ENCODE peak calls at places on chromosomes 13 and 19, in ten cellular contexts. One of them, this sample, is unnamed.
A peak's percentile ranks its signal among the peaks of the same experiment; 100 is the strongest.

GRCh38 chr19:14002571-14003278 is 3.4 kb downstream of the RFX1 start:
- DNase-seq in keratinocyte: no peak
- DNase-seq in heart right ventricle: no peak
- DNase-seq in PC-9: no peak
- DNase-seq in IMR-90: no peak
- DNase-seq in stomach: no peak
- DNase-seq in CD8-positive, alpha-beta T cell: no peak
- DNase-seq in neural progenitor cell: no peak
- DNase-seq in WERI-Rb-1: no peak
- DNase-seq in thoracic aorta: no peak
- DNase-seq in this sample: no peak

GRCh38 chr13:36275190-36276002 is 22.2 kb downstream of the CCDC169 start:
- DNase-seq in neural progenitor cell: peak; percentile 80
- DNase-seq in WERI-Rb-1: peak; percentile 24
- DNase-seq in IMR-90: peak; percentile 72
- DNase-seq in heart right ventricle: no peak
- DNase-seq in keratinocyte: no peak
- DNase-seq in stomach: no peak
- DNase-seq in thoracic aorta: no peak
- DNase-seq in PC-9: peak; percentile 48
- DNase-seq in CD8-positive, alpha-beta T cell: no peak
- DNase-seq in this sample: peak; percentile 12

GRCh38 chr19:3608750-3609322 is 2.2 kb upstream of the TBXA2R start:
- DNase-seq in keratinocyte: no peak
- DNase-seq in heart right ventricle: peak; percentile 52
- DNase-seq in stomach: no peak
- DNase-seq in CD8-positive, alpha-beta T cell: no peak
- DNase-seq in neural progenitor cell: no peak
- DNase-seq in WERI-Rb-1: no peak
- DNase-seq in PC-9: no peak
- DNase-seq in thoracic aorta: no peak
- DNase-seq in IMR-90: no peak
- DNase-seq in this sample: no peak

GRCh38 chr19:35755550-35756371 is 1.1 kb downstream of the HSPB6 start:
- DNase-seq in CD8-positive, alpha-beta T cell: no peak
- DNase-seq in thoracic aorta: no peak
- DNase-seq in PC-9: no peak
- DNase-seq in WERI-Rb-1: no peak
- DNase-seq in heart right ventricle: peak; percentile 93
- DNase-seq in IMR-90: peak; percentile 55
- DNase-seq in neural progenitor cell: peak; percentile 47
- DNase-seq in keratinocyte: no peak
- DNase-seq in stomach: peak; percentile 60
- DNase-seq in this sample: no peak

GRCh38 chr13:67120872-67121531 is 109.1 kb downstream of the PCDH9 start:
- DNase-seq in heart right ventricle: no peak
- DNase-seq in thoracic aorta: no peak
- DNase-seq in PC-9: no peak
- DNase-seq in keratinocyte: no peak
- DNase-seq in CD8-positive, alpha-beta T cell: no peak
- DNase-seq in stomach: no peak
- DNase-seq in IMR-90: peak; percentile 76
- DNase-seq in neural progenitor cell: no peak
- DNase-seq in WERI-Rb-1: no peak
- DNase-seq in this sample: no peak

GRCh38 chr13:23609414-23610186 is 39.4 kb downstream of the TNFRSF19 start:
- DNase-seq in CD8-positive, alpha-beta T cell: no peak
- DNase-seq in WERI-Rb-1: no peak
- DNase-seq in heart right ventricle: no peak
- DNase-seq in neural progenitor cell: no peak
- DNase-seq in stomach: no peak
- DNase-seq in thoracic aorta: no peak
- DNase-seq in PC-9: no peak
- DNase-seq in IMR-90: peak; percentile 77
- DNase-seq in keratinocyte: no peak
- DNase-seq in this sample: no peak

GRCh38 chr13:57787058-57787791 is 155.7 kb downstream of the PCDH17 start:
- DNase-seq in IMR-90: no peak
- DNase-seq in neural progenitor cell: peak; percentile 74
- DNase-seq in heart right ventricle: no peak
- DNase-seq in CD8-positive, alpha-beta T cell: no peak
- DNase-seq in keratinocyte: no peak
- DNase-seq in PC-9: no peak
- DNase-seq in WERI-Rb-1: peak; percentile 84
- DNase-seq in stomach: no peak
- DNase-seq in thoracic aorta: no peak
- DNase-seq in this sample: no peak

GRCh38 chr19:14471436-14472187 is 3.5 kb downstream of the PTGER1 start:
- DNase-seq in CD8-positive, alpha-beta T cell: no peak
- DNase-seq in WERI-Rb-1: no peak
- DNase-seq in keratinocyte: no peak
- DNase-seq in neural progenitor cell: no peak
- DNase-seq in stomach: no peak
- DNase-seq in IMR-90: no peak
- DNase-seq in heart right ventricle: no peak
- DNase-seq in PC-9: no peak
- DNase-seq in thoracic aorta: no peak
- DNase-seq in this sample: no peak

GRCh38 chr13:98105929-98106336 is 37.0 kb upstream of the FARP1 start:
- DNase-seq in stomach: no peak
- DNase-seq in CD8-positive, alpha-beta T cell: no peak
- DNase-seq in neural progenitor cell: no peak
- DNase-seq in keratinocyte: no peak
- DNase-seq in thoracic aorta: no peak
- DNase-seq in IMR-90: peak; percentile 59
- DNase-seq in PC-9: peak; percentile 28
- DNase-seq in heart right ventricle: peak; percentile 22
- DNase-seq in WERI-Rb-1: no peak
- DNase-seq in this sample: no peak

GRCh38 chr13:67273001-67273400 is 42.9 kb upstream of the PCDH9 start:
- DNase-seq in neural progenitor cell: no peak
- DNase-seq in keratinocyte: no peak
- DNase-seq in IMR-90: peak; percentile 20
- DNase-seq in heart right ventricle: no peak
- DNase-seq in WERI-Rb-1: no peak
- DNase-seq in thoracic aorta: no peak
- DNase-seq in stomach: no peak
- DNase-seq in PC-9: no peak
- DNase-seq in CD8-positive, alpha-beta T cell: no peak
- DNase-seq in this sample: no peak

GRCh38 chr13:90889906-90890305 is 457.6 kb upstream of the MIR17HG start:
- DNase-seq in thoracic aorta: no peak
- DNase-seq in WERI-Rb-1: no peak
- DNase-seq in neural progenitor cell: no peak
- DNase-seq in stomach: no peak
- DNase-seq in CD8-positive, alpha-beta T cell: no peak
- DNase-seq in PC-9: no peak
- DNase-seq in keratinocyte: no peak
- DNase-seq in IMR-90: no peak
- DNase-seq in heart right ventricle: no peak
- DNase-seq in this sample: no peak

GRCh38 chr19:10260141-10260584 is 8.1 kb downstream of the MRPL4 start:
- DNase-seq in heart right ventricle: no peak
- DNase-seq in neural progenitor cell: no peak
- DNase-seq in CD8-positive, alpha-beta T cell: no peak
- DNase-seq in PC-9: peak; percentile 76
- DNase-seq in keratinocyte: peak; percentile 68
- DNase-seq in stomach: peak; percentile 44
- DNase-seq in IMR-90: no peak
- DNase-seq in thoracic aorta: no peak
- DNase-seq in WERI-Rb-1: no peak
- DNase-seq in this sample: no peak

GRCh38 chr19:49458567-49458903 is 5.5 kb downstream of the ALDH16A1 start:
- DNase-seq in CD8-positive, alpha-beta T cell: no peak
- DNase-seq in keratinocyte: no peak
- DNase-seq in stomach: no peak
- DNase-seq in thoracic aorta: no peak
- DNase-seq in PC-9: no peak
- DNase-seq in neural progenitor cell: no peak
- DNase-seq in heart right ventricle: no peak
- DNase-seq in WERI-Rb-1: no peak
- DNase-seq in IMR-90: no peak
- DNase-seq in this sample: no peak

GRCh38 chr19:17795495-17795856 is 538 bp downstream of the B3GNT3 start:
- DNase-seq in keratinocyte: no peak
- DNase-seq in heart right ventricle: no peak
- DNase-seq in neural progenitor cell: no peak
- DNase-seq in IMR-90: no peak
- DNase-seq in CD8-positive, alpha-beta T cell: no peak
- DNase-seq in stomach: no peak
- DNase-seq in PC-9: peak; percentile 35
- DNase-seq in thoracic aorta: no peak
- DNase-seq in WERI-Rb-1: no peak
- DNase-seq in this sample: no peak
- H3K4me3 ChIP-seq in keratinocyte: peak overlapping the region; percentile 41
- H3K4me3 ChIP-seq in heart right ventricle: no peak overlapping the region
- H3K4me3 ChIP-seq in neural progenitor cell: peak overlapping the region; percentile 42
- H3K4me3 ChIP-seq in IMR-90: no peak overlapping the region
- H3K4me3 ChIP-seq in CD8-positive, alpha-beta T cell: peak overlapping the region; percentile 33
- H3K4me3 ChIP-seq in stomach: peak overlapping the region; percentile 43
- H3K4me3 ChIP-seq in PC-9: peak overlapping the region; percentile 83
- H3K4me3 ChIP-seq in thoracic aorta: no peak overlapping the region
- H3K4me3 ChIP-seq in WERI-Rb-1: no peak overlapping the region
- H3K4me3 ChIP-seq in this sample: peak overlapping the region; percentile 30

DNA sequence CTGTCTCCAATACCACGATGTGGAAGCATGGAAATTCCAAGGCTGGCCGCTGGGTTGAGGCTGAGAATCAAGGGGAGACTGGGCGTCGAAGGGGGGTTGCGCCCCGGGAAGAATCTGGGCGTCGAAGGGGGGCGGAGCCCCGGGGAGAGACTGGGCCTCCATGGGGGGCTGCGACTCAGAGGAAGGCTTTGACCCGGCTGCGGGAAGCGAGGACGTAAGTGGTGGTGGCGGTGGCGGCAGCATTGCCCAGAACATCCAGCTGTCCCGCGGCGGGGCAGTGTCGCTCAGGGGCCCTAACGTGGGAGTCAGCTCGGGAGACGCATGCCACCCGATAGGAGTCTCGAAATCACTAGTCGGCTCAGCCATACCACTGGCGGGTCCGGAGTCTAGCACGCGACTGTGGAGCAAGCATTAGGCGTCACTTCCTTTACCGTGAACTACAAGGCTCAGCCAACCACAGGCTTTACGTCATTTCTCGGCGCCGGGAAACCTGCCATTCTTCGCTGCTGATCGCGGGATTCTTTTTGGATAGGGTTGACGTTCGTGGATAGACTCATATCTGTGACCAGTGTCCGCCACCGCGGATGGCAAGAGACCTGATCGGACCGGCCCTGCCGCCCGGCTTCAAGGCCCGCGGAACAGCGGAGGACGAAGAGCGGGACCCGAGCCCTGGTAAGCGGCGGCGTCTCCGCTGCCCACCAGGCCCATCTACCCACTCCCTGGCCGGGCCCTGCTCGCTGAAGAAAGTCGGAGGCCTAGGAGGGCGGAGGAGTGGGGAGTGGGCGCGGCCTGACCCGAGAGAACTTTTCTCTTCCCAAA is at the start of the genes GPALPP1 and NUFIP1:
- DNase-seq in IMR-90: peak; percentile 95
- DNase-seq in thoracic aorta: peak; percentile 74
- DNase-seq in PC-9: peak; percentile 92
- DNase-seq in WERI-Rb-1: peak; percentile 90
- DNase-seq in heart right ventricle: peak; percentile 89
- DNase-seq in stomach: peak; percentile 94
- DNase-seq in neural progenitor cell: peak; percentile 94
- DNase-seq in keratinocyte: peak; percentile 50
- DNase-seq in CD8-positive, alpha-beta T cell: peak; percentile 79
- DNase-seq in this sample: peak; percentile 81
- TF ChIP-seq CTCF in IMR-90: no peak
- TF ChIP-seq CTCF in thoracic aorta: no peak
- TF ChIP-seq CTCF in PC-9: peak; percentile 32
- TF ChIP-seq CTCF in WERI-Rb-1: no peak
- TF ChIP-seq CTCF in heart right ventricle: no peak
- TF ChIP-seq CTCF in stomach: no peak
- TF ChIP-seq CTCF in neural progenitor cell: no peak
- TF ChIP-seq CTCF in keratinocyte: peak; percentile 25
- TF ChIP-seq CTCF in CD8-positive, alpha-beta T cell: no peak
- TF ChIP-seq CTCF in this sample: peak; percentile 12

DNA sequence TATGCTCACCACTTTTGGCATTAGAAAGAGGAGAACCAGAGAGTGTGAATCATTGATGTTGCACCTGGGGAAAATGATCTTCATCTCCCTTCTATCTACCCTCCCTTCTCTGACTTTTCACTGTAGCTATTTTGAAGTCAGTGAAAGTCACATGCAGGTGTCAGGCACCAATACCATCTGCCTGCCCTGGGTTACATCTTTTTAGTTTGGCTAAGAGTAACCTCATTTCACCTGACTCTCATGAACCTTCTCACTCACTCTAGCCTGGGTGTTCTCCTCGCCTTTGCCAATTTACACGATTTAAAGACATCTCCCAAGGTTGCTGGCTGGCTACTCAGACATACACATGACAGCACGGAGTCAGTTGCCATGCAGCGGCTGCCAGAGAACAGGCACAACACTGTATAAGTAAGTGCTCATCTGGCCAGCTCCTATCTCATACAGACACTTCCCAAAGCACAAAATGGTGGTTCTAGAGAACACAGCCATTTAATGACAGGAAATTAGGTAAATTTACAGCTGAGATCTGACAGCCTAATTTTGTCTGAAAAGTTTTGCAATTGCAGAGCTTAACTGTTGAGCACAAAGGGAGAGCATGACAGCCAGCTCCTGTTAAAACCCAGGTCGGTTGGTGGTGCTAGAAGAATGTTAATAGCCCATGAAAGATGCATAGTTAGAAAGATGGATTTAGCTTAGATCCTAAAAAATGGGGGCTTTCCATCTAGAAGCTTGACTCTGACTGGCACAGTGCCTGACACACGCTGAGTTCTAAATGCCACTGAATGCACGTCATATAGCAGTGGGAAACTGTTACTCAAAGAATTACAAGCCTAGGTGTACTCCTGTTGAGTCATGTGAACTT is 32.5 kb downstream of the LCP1 start:
- DNase-seq in thoracic aorta: no peak
- DNase-seq in keratinocyte: no peak
- DNase-seq in IMR-90: peak; percentile 12
- DNase-seq in PC-9: no peak
- DNase-seq in heart right ventricle: no peak
- DNase-seq in neural progenitor cell: no peak
- DNase-seq in CD8-positive, alpha-beta T cell: no peak
- DNase-seq in stomach: no peak
- DNase-seq in WERI-Rb-1: no peak
- DNase-seq in this sample: no peak
- H3K36me3 ChIP-seq in thoracic aorta: no peaks in the 10 kb centered on the region
- H3K36me3 ChIP-seq in keratinocyte: no peaks in the 10 kb centered on the region
- H3K36me3 ChIP-seq in IMR-90: no peaks in the 10 kb centered on the region
- H3K36me3 ChIP-seq in PC-9: peaks cover 49% of the 10 kb centered on the region
- H3K36me3 ChIP-seq in heart right ventricle: no peaks in the 10 kb centered on the region
- H3K36me3 ChIP-seq in neural progenitor cell: no peaks in the 10 kb centered on the region
- H3K36me3 ChIP-seq in CD8-positive, alpha-beta T cell: peaks cover 80% of the 10 kb centered on the region
- H3K36me3 ChIP-seq in stomach: no peaks in the 10 kb centered on the region
- H3K36me3 ChIP-seq in WERI-Rb-1: no peaks in the 10 kb centered on the region
- H3K36me3 ChIP-seq in this sample: no peaks in the 10 kb centered on the region

DNA sequence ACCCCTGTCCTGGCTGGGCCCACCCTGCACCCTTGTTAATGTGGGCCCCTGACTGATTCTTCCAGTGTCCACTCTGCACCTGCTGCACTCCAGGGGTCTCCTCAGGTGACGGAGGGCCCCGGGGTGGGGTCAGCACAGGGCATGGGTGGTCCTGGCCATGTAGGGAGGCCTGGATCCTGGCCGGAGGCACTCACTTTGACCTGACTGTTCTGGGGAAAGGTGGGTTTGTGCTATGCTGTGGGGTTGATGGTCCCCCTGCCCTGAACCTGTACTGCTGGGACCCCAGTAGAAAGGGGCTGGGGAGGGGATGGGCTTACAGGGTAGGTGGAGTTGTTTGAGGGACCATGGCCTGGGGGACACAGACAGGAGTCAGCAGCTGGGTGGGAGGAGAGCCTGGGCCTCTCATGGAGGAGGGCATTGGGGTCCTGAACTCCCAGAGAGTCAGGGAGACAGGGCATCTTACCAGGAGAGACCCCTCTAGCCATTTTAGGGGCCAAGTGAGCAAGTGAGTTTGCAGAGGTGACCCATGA is 25.8 kb upstream of the CEACAM1 start:
- DNase-seq in thoracic aorta: no peak
- DNase-seq in keratinocyte: no peak
- DNase-seq in neural progenitor cell: no peak
- DNase-seq in CD8-positive, alpha-beta T cell: no peak
- DNase-seq in PC-9: no peak
- DNase-seq in WERI-Rb-1: no peak
- DNase-seq in IMR-90: no peak
- DNase-seq in heart right ventricle: no peak
- DNase-seq in stomach: peak; percentile 19
- DNase-seq in this sample: no peak
- H3K4me3 ChIP-seq in thoracic aorta: no peak overlapping the region
- H3K4me3 ChIP-seq in keratinocyte: no peak overlapping the region
- H3K4me3 ChIP-seq in neural progenitor cell: no peak overlapping the region
- H3K4me3 ChIP-seq in CD8-positive, alpha-beta T cell: no peak overlapping the region
- H3K4me3 ChIP-seq in PC-9: no peak overlapping the region
- H3K4me3 ChIP-seq in WERI-Rb-1: no peak overlapping the region
- H3K4me3 ChIP-seq in IMR-90: no peak overlapping the region
- H3K4me3 ChIP-seq in heart right ventricle: no peak overlapping the region
- H3K4me3 ChIP-seq in stomach: no peak overlapping the region
- H3K4me3 ChIP-seq in this sample: no peak overlapping the region